ENCODE peak calls at places on chromosomes 2 and 18, in four cellular contexts. M is left lung, F is HL-60, J is PC-9. X is an unnamed sample.

GRCh38 chr18:74175658-74176057 is 27.3 kb downstream of the TIMM21 start:
- DNase-seq in F (no peak), J (no peak), M (no peak), X (no peak)

GRCh38 chr2:236753611-236754010 is 184.0 kb downstream of the ACKR3 start:
- DNase-seq in M (no peak), J (no peak), F (no peak), X (no peak)

GRCh38 chr2:100814453-100814852 is 5.5 kb upstream of the NPAS2 start:
- DNase-seq in F (no peak), J (no peak), M (no peak), X (no peak)

GRCh38 chr2:204665244-204665643 is 120.0 kb downstream of the PARD3B start:
- DNase-seq in F (no peak), M (no peak), J (peak; percentile 49), X (no peak)

GRCh38 chr2:161250864-161251436 is 57.3 kb upstream of the PSMD14 start:
- DNase-seq in F (no peak), M (no peak), J (no peak), X (no peak)

GRCh38 chr2:118371500-118371899 is 283.2 kb downstream of the INSIG2 start:
- DNase-seq in M (no peak), J (no peak), F (no peak), X (no peak)

GRCh38 chr2:120915670-120916069 is 180.0 kb downstream of the GLI2 start:
- DNase-seq in M (no peak), F (no peak), J (no peak), X (no peak)

GRCh38 chr2:232502901-232503791 is 15.5 kb upstream of the ECEL1 start:
- DNase-seq in M (no peak), J (peak; percentile 39), F (no peak), X (no peak)

GRCh38 chr2:226795281-226796011 is 4.2 kb downstream of the IRS1 start:
- DNase-seq in F (no peak), M (peak; percentile 76), J (peak; percentile 3), X (no peak)

GRCh38 chr2:20231632-20232031 is 6.7 kb upstream of the SDC1 start:
- DNase-seq in F (no peak), M (peak; percentile 81), J (peak; percentile 96), X (no peak)

GRCh38 chr2:105568323-105568610 is 169.4 kb upstream of the FHL2 start:
- DNase-seq in M (no peak), F (no peak), J (no peak), X (no peak)

GRCh38 chr2:72134997-72135800 is 12.5 kb downstream of the CYP26B1 start:
- DNase-seq in J (no peak), F (no peak), M (peak; percentile 49), X (no peak)

GRCh38 chr18:62781893-62782292 is 66.6 kb downstream of the PHLPP1 start:
- DNase-seq in M (no peak), F (peak; percentile 28), J (peak; percentile 13), X (peak; percentile 65)

GRCh38 chr2:167342769-167343168 is 454.5 kb downstream of the XIRP2 start:
- DNase-seq in J (no peak), F (no peak), M (no peak), X (no peak)

GRCh38 chr2:85772841-85773491 is 19.2 kb downstream of the ATOH8 start:
- DNase-seq in J (no peak), F (no peak), M (no peak), X (no peak)

GRCh38 chr18:56891116-56891515 is 240.0 kb downstream of the WDR7 start:
- DNase-seq in F (no peak), M (no peak), J (no peak), X (no peak)

GRCh38 chr2:210556355-210556980 is at the start of gene CPS1:
- DNase-seq in M (no peak), J (no peak), F (no peak), X (no peak)
- H3K4me3 ChIP-seq in M (no peak within 1 kb of the TSS), J (no peak within 1 kb of the TSS), F (no peak within 1 kb of the TSS), X (no peak within 1 kb of the TSS)

GRCh38 chr2:223900066-223900465 is 45.1 kb downstream of the WDFY1 start:
- DNase-seq in M (no peak), J (no peak), F (no peak), X (no peak)

GRCh38 chr2:223900531-223900930 is 44.6 kb downstream of the WDFY1 start:
- DNase-seq in F (no peak), J (no peak), M (no peak), X (no peak)

GRCh38 chr2:223901311-223901710 is 43.8 kb downstream of the WDFY1 start:
- DNase-seq in F (no peak), M (no peak), J (no peak), X (no peak)

GRCh38 chr2:223897669-223898314 is 47.3 kb downstream of the WDFY1 start:
- DNase-seq in J (no peak), M (no peak), F (no peak), X (no peak)

DNA sequence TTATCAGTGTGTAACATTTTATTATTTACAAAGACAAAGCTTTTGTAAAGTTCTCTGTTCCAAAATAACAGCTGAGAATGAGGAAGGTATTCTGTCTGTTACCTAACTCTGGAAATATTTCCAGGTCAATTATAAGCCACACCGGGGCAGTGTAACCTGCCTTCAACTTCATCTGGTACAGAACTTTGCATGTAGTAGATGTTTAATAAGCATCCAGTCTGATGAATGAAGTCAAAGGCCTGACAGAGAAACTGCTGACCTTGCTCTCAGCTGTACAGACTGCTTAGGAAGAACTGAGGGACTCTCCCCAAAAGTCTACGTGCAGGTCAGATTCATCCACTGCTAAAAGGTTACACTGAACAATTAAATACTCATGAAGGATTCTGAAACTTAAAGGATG is 43.3 kb downstream of the WDFY1 start:
- DNase-seq in M (no peak), F (no peak), J (no peak), X (no peak)
- TF ChIP-seq CTCF in M (no peak), F (no peak), J (peak; percentile 55), X (no peak)

GRCh38 chr2:195805283-195805976 is 148.4 kb downstream of the SLC39A10 start:
- DNase-seq in M (no peak), F (no peak), J (no peak), X (no peak)
- H3K4me3 ChIP-seq in M (no peak overlapping the region), F (no peak overlapping the region), J (no peak overlapping the region), X (no peak overlapping the region)

GRCh38 chr2:239253264-239253663 is 147.6 kb downstream of the HDAC4 start:
- DNase-seq in M (no peak), J (no peak), F (no peak), X (no peak)

GRCh38 chr2:239253705-239254104 is 147.1 kb downstream of the HDAC4 start:
- DNase-seq in F (no peak), M (no peak), J (no peak), X (no peak)

GRCh38 chr2:239250216-239251071 is 150.4 kb downstream of the HDAC4 start:
- DNase-seq in J (no peak), F (no peak), M (no peak), X (no peak)

GRCh38 chr2:239251971-239252370 is 148.8 kb downstream of the HDAC4 start:
- DNase-seq in M (no peak), F (no peak), J (no peak), X (no peak)

GRCh38 chr2:239252433-239253200 is 148.2 kb downstream of the HDAC4 start:
- DNase-seq in F (no peak), J (no peak), M (peak; percentile 93), X (no peak)
- TF ChIP-seq CTCF in F (no peak), J (no peak), M (no peak), X (no peak)

GRCh38 chr2:128548461-128548891 is 229.8 kb upstream of the HS6ST1 start:
- DNase-seq in M (no peak), J (no peak), F (no peak), X (no peak)

GRCh38 chr2:128550389-128550788 is 231.7 kb upstream of the HS6ST1 start:
- DNase-seq in F (no peak), J (no peak), M (no peak), X (no peak)

GRCh38 chr2:128547667-128548066 is 229.0 kb upstream of the HS6ST1 start:
- DNase-seq in F (no peak), M (no peak), J (no peak), X (no peak)

GRCh38 chr2:128549646-128550260 is 231.1 kb upstream of the HS6ST1 start:
- DNase-seq in F (no peak), M (no peak), J (no peak), X (no peak)

DNA sequence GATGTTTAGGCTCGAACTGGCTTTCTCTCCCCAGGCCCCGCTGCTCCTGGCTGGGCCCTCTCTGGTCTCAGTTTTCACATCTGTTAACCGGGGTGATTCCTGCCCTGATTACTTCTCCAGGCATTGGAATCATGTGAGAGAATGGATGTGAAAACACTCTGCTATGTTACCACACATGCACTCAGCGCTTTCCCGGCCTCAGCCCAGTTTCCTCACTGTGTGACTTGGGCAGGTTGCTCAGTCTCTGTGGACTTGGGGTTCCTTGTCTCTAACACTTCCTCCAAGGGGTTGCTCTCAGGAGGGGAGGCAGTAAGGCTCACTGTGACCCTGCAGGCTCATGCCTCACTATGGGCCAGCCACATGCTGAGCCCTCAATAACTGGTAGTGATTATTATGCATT is 230.4 kb upstream of the HS6ST1 start:
- DNase-seq in M (no peak), J (no peak), F (no peak), X (no peak)
- H3K4me3 ChIP-seq in M (no peak overlapping the region), J (no peak overlapping the region), F (no peak overlapping the region), X (no peak overlapping the region)

GRCh38 chr18:71784777-71785176 is 759.4 kb downstream of the CBLN2 start:
- DNase-seq in J (no peak), M (no peak), F (peak; percentile 0), X (no peak)
- TF ChIP-seq CTCF in J (peak; percentile 52), M (no peak), F (peak; percentile 55), X (no peak)

X was measured in AG04449.